ENCODE peak calls at places on chromosome 9, in eight cellular contexts. One of them, this sample, is unnamed.

GRCh38 chr9:23772384-23772783 is 53.7 kb downstream of the ELAVL2 start:
- DNase-seq in PC-3: no peak
- DNase-seq in prostate gland: no peak
- DNase-seq in foreskin fibroblast: no peak
- DNase-seq in fibroblast of mammary gland: no peak
- DNase-seq in endodermal cell: no peak
- DNase-seq in lower lobe of right lung: no peak
- DNase-seq in glutamatergic neuron: no peak
- DNase-seq in this sample: no peak

GRCh38 chr9:37583522-37584121 is 7.4 kb upstream of the FBXO10 start:
- DNase-seq in PC-3: no peak
- DNase-seq in prostate gland: no peak
- DNase-seq in foreskin fibroblast: no peak
- DNase-seq in fibroblast of mammary gland: no peak
- DNase-seq in endodermal cell: no peak
- DNase-seq in lower lobe of right lung: no peak
- DNase-seq in glutamatergic neuron: no peak
- DNase-seq in this sample: no peak

GRCh38 chr9:114025196-114025753 is 52.8 kb downstream of the AMBP start:
- DNase-seq in PC-3: no peak
- DNase-seq in prostate gland: no peak
- DNase-seq in foreskin fibroblast: no peak
- DNase-seq in fibroblast of mammary gland: no peak
- DNase-seq in endodermal cell: peak
- DNase-seq in lower lobe of right lung: no peak
- DNase-seq in glutamatergic neuron: no peak
- DNase-seq in this sample: no peak

GRCh38 chr9:35051069-35051967 is 21.1 kb downstream of the VCP start:
- DNase-seq in PC-3: peak
- DNase-seq in prostate gland: peak
- DNase-seq in foreskin fibroblast: peak
- DNase-seq in fibroblast of mammary gland: peak
- DNase-seq in endodermal cell: peak
- DNase-seq in lower lobe of right lung: no peak
- DNase-seq in glutamatergic neuron: peak
- DNase-seq in this sample: peak

GRCh38 chr9:107740088-107740980 is 250.8 kb upstream of the KLF4 start:
- DNase-seq in PC-3: no peak
- DNase-seq in prostate gland: peak
- DNase-seq in foreskin fibroblast: peak
- DNase-seq in fibroblast of mammary gland: no peak
- DNase-seq in endodermal cell: no peak
- DNase-seq in lower lobe of right lung: no peak
- DNase-seq in glutamatergic neuron: no peak
- DNase-seq in this sample: no peak

GRCh38 chr9:135478191-135478590 is 1.4 kb upstream of the PPP1R26 start:
- DNase-seq in PC-3: no peak
- DNase-seq in prostate gland: no peak
- DNase-seq in foreskin fibroblast: no peak
- DNase-seq in fibroblast of mammary gland: no peak
- DNase-seq in endodermal cell: no peak
- DNase-seq in lower lobe of right lung: no peak
- DNase-seq in glutamatergic neuron: no peak
- DNase-seq in this sample: no peak

GRCh38 chr9:79974806-79975422 is 403.1 kb downstream of the TLE4 start:
- DNase-seq in PC-3: no peak
- DNase-seq in prostate gland: no peak
- DNase-seq in foreskin fibroblast: no peak
- DNase-seq in fibroblast of mammary gland: no peak
- DNase-seq in endodermal cell: peak
- DNase-seq in lower lobe of right lung: no peak
- DNase-seq in glutamatergic neuron: no peak
- DNase-seq in this sample: no peak

GRCh38 chr9:34380034-34380510 is 3.4 kb upstream of the MYORG start:
- DNase-seq in PC-3: no peak
- DNase-seq in prostate gland: no peak
- DNase-seq in foreskin fibroblast: peak
- DNase-seq in fibroblast of mammary gland: no peak
- DNase-seq in endodermal cell: no peak
- DNase-seq in lower lobe of right lung: peak
- DNase-seq in glutamatergic neuron: no peak
- DNase-seq in this sample: no peak

GRCh38 chr9:71769175-71770165 is 1.2 kb upstream of the CEMIP2 start:
- DNase-seq in PC-3: peak
- DNase-seq in prostate gland: peak
- DNase-seq in foreskin fibroblast: peak
- DNase-seq in fibroblast of mammary gland: peak
- DNase-seq in endodermal cell: peak
- DNase-seq in lower lobe of right lung: peak
- DNase-seq in glutamatergic neuron: peak
- DNase-seq in this sample: peak

GRCh38 chr9:85743290-85744128 is 1.8 kb upstream of the AGTPBP1 start:
- DNase-seq in PC-3: peak
- DNase-seq in prostate gland: no peak
- DNase-seq in foreskin fibroblast: peak
- DNase-seq in fibroblast of mammary gland: peak
- DNase-seq in endodermal cell: peak
- DNase-seq in lower lobe of right lung: peak
- DNase-seq in glutamatergic neuron: no peak
- DNase-seq in this sample: no peak

GRCh38 chr9:8856686-8857329 is 1057.2 kb upstream of the DMAC1 start:
- DNase-seq in PC-3: no peak
- DNase-seq in prostate gland: no peak
- DNase-seq in foreskin fibroblast: peak
- DNase-seq in fibroblast of mammary gland: peak
- DNase-seq in endodermal cell: no peak
- DNase-seq in lower lobe of right lung: no peak
- DNase-seq in glutamatergic neuron: no peak
- DNase-seq in this sample: no peak

GRCh38 chr9:123607479-123607878 is 251.5 kb downstream of the CRB2 start:
- DNase-seq in PC-3: no peak
- DNase-seq in prostate gland: no peak
- DNase-seq in foreskin fibroblast: no peak
- DNase-seq in fibroblast of mammary gland: no peak
- DNase-seq in endodermal cell: no peak
- DNase-seq in lower lobe of right lung: no peak
- DNase-seq in glutamatergic neuron: no peak
- DNase-seq in this sample: no peak

GRCh38 chr9:35680331-35681105 is 6.8 kb downstream of the CA9 start:
- DNase-seq in PC-3: no peak
- DNase-seq in prostate gland: no peak
- DNase-seq in foreskin fibroblast: peak
- DNase-seq in fibroblast of mammary gland: no peak
- DNase-seq in endodermal cell: peak
- DNase-seq in lower lobe of right lung: no peak
- DNase-seq in glutamatergic neuron: no peak
- DNase-seq in this sample: no peak

DNA sequence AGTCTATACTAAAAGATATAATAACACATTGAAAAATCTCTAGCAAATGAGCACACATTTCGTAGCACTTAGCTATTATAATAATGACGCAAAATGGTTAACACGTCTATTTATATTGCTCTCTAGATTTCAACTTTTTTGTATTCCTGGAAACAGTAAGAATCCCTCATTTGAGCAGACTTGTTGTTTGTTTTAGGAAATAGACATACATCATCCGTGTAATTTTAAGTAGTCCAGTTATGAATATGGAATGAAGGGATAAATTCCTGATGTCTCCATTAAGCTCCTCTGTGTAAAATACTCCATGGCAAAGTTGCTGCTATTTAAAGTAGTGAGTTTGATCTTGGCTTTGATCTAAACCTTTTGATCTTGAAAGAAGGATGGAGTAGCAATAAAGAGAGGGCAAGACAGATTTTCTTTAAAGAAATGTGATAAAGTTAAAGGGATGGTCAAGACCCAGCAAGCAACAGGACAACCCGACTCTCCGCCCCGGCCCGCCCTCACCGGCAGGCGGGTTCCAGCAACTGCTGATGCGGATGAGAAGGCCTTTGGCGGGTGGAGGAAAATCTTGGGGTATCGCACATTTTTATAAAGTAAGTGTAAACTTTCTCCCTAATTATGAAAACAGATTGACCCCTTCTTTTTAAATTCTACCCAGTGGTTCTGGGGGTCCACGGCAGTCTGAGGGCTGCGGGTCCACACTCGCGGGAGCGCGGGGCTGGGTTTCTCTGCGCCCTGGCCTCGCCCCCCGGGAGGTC is 277.4 kb downstream of the AOPEP start:
- DNase-seq in PC-3: peak
- DNase-seq in prostate gland: peak
- DNase-seq in foreskin fibroblast: peak
- DNase-seq in fibroblast of mammary gland: peak
- DNase-seq in endodermal cell: peak
- DNase-seq in lower lobe of right lung: peak
- DNase-seq in glutamatergic neuron: peak
- DNase-seq in this sample: no peak
- TF ChIP-seq CTCF in PC-3: no peak
- TF ChIP-seq CTCF in prostate gland: no peak
- TF ChIP-seq CTCF in foreskin fibroblast: no peak
- TF ChIP-seq CTCF in fibroblast of mammary gland: peak
- TF ChIP-seq CTCF in endodermal cell: peak
- TF ChIP-seq CTCF in lower lobe of right lung: no peak
- TF ChIP-seq CTCF in glutamatergic neuron: no peak
- TF ChIP-seq CTCF in this sample: peak

DNA sequence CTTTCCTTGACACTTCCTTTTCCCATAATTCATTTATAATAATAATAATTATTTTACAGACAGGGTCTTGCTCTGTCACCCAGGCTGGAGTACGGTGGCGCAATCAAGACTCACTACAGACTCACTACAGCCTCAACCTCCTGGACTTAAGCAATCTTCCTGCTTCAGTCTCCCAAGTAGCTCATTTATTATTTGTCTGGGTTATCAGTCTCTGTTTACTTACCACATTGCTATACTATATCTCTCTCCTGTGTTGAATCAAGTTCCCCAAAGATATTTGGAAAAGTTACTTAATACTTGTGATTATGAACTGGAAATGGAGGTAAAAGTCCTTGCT is 55.7 kb downstream of the ANGPTL2 start:
- DNase-seq in PC-3: peak
- DNase-seq in prostate gland: no peak
- DNase-seq in foreskin fibroblast: peak
- DNase-seq in fibroblast of mammary gland: peak
- DNase-seq in endodermal cell: no peak
- DNase-seq in lower lobe of right lung: no peak
- DNase-seq in glutamatergic neuron: no peak
- DNase-seq in this sample: no peak
- TF ChIP-seq CTCF in PC-3: no peak
- TF ChIP-seq CTCF in prostate gland: no peak
- TF ChIP-seq CTCF in foreskin fibroblast: no peak
- TF ChIP-seq CTCF in fibroblast of mammary gland: no peak
- TF ChIP-seq CTCF in endodermal cell: no peak
- TF ChIP-seq CTCF in lower lobe of right lung: no peak
- TF ChIP-seq CTCF in glutamatergic neuron: no peak
- TF ChIP-seq CTCF in this sample: no peak

GRCh38 chr9:137097761-137098462 is 11.1 kb downstream of the MAN1B1 start:
- DNase-seq in PC-3: no peak
- DNase-seq in prostate gland: no peak
- DNase-seq in foreskin fibroblast: no peak
- DNase-seq in fibroblast of mammary gland: no peak
- DNase-seq in endodermal cell: no peak
- DNase-seq in lower lobe of right lung: no peak
- DNase-seq in glutamatergic neuron: no peak
- DNase-seq in this sample: no peak

GRCh38 chr9:137096785-137097546 is 10.2 kb downstream of the MAN1B1 start:
- DNase-seq in PC-3: no peak
- DNase-seq in prostate gland: no peak
- DNase-seq in foreskin fibroblast: no peak
- DNase-seq in fibroblast of mammary gland: no peak
- DNase-seq in endodermal cell: no peak
- DNase-seq in lower lobe of right lung: no peak
- DNase-seq in glutamatergic neuron: no peak
- DNase-seq in this sample: no peak

GRCh38 chr9:137099231-137099630 is 12.4 kb downstream of the MAN1B1 start:
- DNase-seq in PC-3: no peak
- DNase-seq in prostate gland: no peak
- DNase-seq in foreskin fibroblast: no peak
- DNase-seq in fibroblast of mammary gland: no peak
- DNase-seq in endodermal cell: no peak
- DNase-seq in lower lobe of right lung: no peak
- DNase-seq in glutamatergic neuron: no peak
- DNase-seq in this sample: no peak

DNA sequence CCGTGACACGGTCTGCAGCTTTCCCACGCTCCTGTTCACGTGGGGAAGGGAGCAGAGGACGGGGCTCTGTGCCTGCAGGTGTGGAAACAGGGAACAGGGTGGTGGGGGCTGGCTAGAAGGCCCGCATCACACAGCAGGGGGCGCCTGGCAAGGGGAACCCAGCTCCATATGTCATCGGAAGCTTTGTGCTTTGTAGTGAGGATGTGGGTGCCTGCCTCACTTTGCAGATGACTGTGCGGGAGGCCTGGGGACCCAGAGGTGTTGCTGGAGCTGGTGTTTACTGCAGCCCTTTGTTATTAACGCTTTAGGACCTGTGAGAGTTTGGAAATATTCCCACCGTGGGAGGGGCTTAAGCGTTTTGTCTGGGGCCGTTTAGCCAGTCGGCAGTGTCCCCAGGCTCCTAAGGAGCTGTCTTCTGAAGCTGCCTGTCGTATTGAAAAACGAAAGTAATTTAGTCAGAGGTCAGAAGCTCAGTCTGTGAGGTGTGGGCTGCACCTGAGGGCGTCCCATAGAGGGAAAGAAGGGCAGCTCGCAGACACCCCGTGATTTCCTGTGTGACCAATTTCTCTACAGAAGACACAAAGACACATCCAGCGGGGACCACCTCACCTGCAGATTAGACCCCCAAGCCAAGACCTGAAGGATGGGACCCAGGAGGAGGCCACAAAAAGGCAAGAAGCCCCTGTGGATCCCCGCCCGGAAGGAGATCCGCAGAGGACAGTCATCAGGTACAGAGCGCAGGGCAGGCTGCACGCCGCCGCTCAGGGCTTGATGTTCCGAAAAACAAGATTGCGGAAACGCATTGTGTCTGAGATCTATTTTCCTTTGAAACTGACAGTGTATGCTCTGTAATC is 9.1 kb downstream of the MAN1B1 start:
- DNase-seq in PC-3: no peak
- DNase-seq in prostate gland: no peak
- DNase-seq in foreskin fibroblast: no peak
- DNase-seq in fibroblast of mammary gland: no peak
- DNase-seq in endodermal cell: no peak
- DNase-seq in lower lobe of right lung: peak
- DNase-seq in glutamatergic neuron: no peak
- DNase-seq in this sample: no peak
- TF ChIP-seq CTCF in PC-3: peak
- TF ChIP-seq CTCF in prostate gland: no peak
- TF ChIP-seq CTCF in foreskin fibroblast: no peak
- TF ChIP-seq CTCF in fibroblast of mammary gland: no peak
- TF ChIP-seq CTCF in endodermal cell: no peak
- TF ChIP-seq CTCF in lower lobe of right lung: peak
- TF ChIP-seq CTCF in glutamatergic neuron: no peak
- TF ChIP-seq CTCF in this sample: no peak

DNA sequence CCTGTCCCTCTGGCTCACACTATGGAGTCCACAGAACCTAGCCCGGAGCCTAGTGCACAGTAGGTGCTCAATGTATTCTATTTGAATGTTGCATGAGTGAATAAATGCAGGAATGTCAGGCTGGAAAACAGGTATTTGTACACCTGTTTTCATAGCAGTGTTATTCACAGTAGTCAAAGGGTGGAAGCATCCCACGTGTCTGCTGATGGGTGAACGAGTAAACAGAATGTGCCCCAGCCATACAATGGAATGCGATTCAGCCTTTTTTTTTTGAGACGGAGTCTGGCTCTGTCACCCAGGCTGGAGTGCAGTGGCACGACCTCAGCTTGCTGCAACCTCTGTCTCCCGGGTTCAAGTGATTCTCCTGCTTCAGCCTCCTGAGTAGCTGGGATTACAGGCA is 31.5 kb upstream of the IER5L start:
- DNase-seq in PC-3: no peak
- DNase-seq in prostate gland: no peak
- DNase-seq in foreskin fibroblast: no peak
- DNase-seq in fibroblast of mammary gland: no peak
- DNase-seq in endodermal cell: no peak
- DNase-seq in lower lobe of right lung: no peak
- DNase-seq in glutamatergic neuron: no peak
- DNase-seq in this sample: no peak
- TF ChIP-seq CTCF in PC-3: no peak
- TF ChIP-seq CTCF in prostate gland: no peak
- TF ChIP-seq CTCF in foreskin fibroblast: no peak
- TF ChIP-seq CTCF in fibroblast of mammary gland: no peak
- TF ChIP-seq CTCF in endodermal cell: no peak
- TF ChIP-seq CTCF in lower lobe of right lung: no peak
- TF ChIP-seq CTCF in glutamatergic neuron: no peak
- TF ChIP-seq CTCF in this sample: no peak